ENCODE peak calls at places on chromosomes 3 and 15, in nine cellular contexts. S, Q, I, C, R, V, O, F and P are unnamed samples.

GRCh38 chr3:40845916-40846315 is 321.2 kb downstream of the ZNF621 start:
- DNase-seq in I (no peak), S (no peak), V (no peak), Q (no peak), O (no peak), C (no peak), R (no peak), F (no peak), P (no peak)

GRCh38 chr15:72161351-72162132 is 36.0 kb downstream of the GRAMD2A start:
- DNase-seq in Q (peak), I (no peak), V (no peak), R (no peak), F (no peak), O (peak), C (no peak), S (no peak), P (no peak)

GRCh38 chr3:21835266-21835665 is 84.3 kb upstream of the ZNF385D start:
- DNase-seq in C (peak), S (no peak), F (no peak), I (no peak), R (no peak), V (no peak), Q (no peak), O (no peak), P (peak)

GRCh38 chr3:176274161-176274560 is 923.1 kb downstream of the TBL1XR1 start:
- DNase-seq in C (no peak), V (no peak), R (no peak), I (no peak), O (no peak), Q (no peak), F (no peak), S (no peak), P (no peak)

GRCh38 chr3:46065294-46065705 is 38.0 kb upstream of the XCR1 start:
- DNase-seq in F (peak), S (no peak), O (no peak), Q (peak), V (peak), I (no peak), C (no peak), R (no peak), P (no peak)

GRCh38 chr15:95281470-95281869 is 1049.0 kb upstream of the NR2F2 start:
- DNase-seq in O (no peak), I (no peak), C (peak), Q (no peak), R (no peak), V (no peak), F (no peak), S (no peak), P (peak)

GRCh38 chr3:190983875-190984274 is 121.4 kb upstream of the GMNC start:
- DNase-seq in Q (no peak), C (no peak), I (no peak), O (no peak), R (no peak), S (no peak), F (no peak), V (no peak), P (no peak)

GRCh38 chr3:126349611-126350501 is 7.4 kb downstream of the KLF15 start:
- DNase-seq in R (peak), C (no peak), S (peak), Q (peak), F (no peak), O (no peak), I (no peak), V (no peak), P (no peak)

GRCh38 chr15:43498988-43499387 is 6.0 kb upstream of the TP53BP1 start:
- DNase-seq in I (no peak), F (no peak), C (no peak), R (no peak), Q (no peak), O (no peak), V (no peak), S (no peak), P (no peak)

GRCh38 chr3:186107148-186108105 is 1.5 kb downstream of the ETV5 start:
- DNase-seq in O (peak), C (peak), R (peak), Q (peak), I (peak), F (peak), V (no peak), S (peak), P (peak)

GRCh38 chr3:159762981-159763465 is 225.6 kb upstream of the IL12A start:
- DNase-seq in F (peak), Q (peak), V (no peak), R (peak), O (peak), I (peak), C (peak), S (peak), P (peak)

GRCh38 chr3:127849368-127849767 is 27.1 kb upstream of the MGLL start:
- DNase-seq in Q (no peak), V (no peak), S (no peak), F (no peak), I (no peak), C (no peak), R (no peak), O (no peak), P (no peak)

GRCh38 chr3:27378331-27378730 is 9.1 kb upstream of the NEK10 start:
- DNase-seq in S (no peak), I (no peak), C (no peak), Q (no peak), R (no peak), O (no peak), F (no peak), V (no peak), P (no peak)

GRCh38 chr15:78424673-78425072 is 13.3 kb upstream of the IREB2 start:
- DNase-seq in S (no peak), R (no peak), O (no peak), Q (no peak), V (no peak), F (no peak), C (no peak), I (no peak), P (no peak)

GRCh38 chr3:115822572-115822971 is 199.3 kb downstream of the GAP43 start:
- DNase-seq in O (no peak), Q (no peak), V (no peak), F (no peak), S (no peak), I (no peak), C (no peak), R (no peak), P (no peak)

GRCh38 chr3:107142786-107143185 is 234.5 kb upstream of the CCDC54 start:
- DNase-seq in O (peak), R (no peak), Q (no peak), F (no peak), C (no peak), V (no peak), I (no peak), S (no peak), P (no peak)

GRCh38 chr3:182891364-182891763 is 89.0 kb downstream of the DCUN1D1 start:
- DNase-seq in S (no peak), F (no peak), I (no peak), C (no peak), Q (no peak), R (no peak), V (no peak), O (no peak), P (no peak)

GRCh38 chr3:45644467-45645201 is 44.6 kb upstream of the SACM1L start:
- DNase-seq in I (peak), F (no peak), O (no peak), V (no peak), C (peak), Q (no peak), R (no peak), S (no peak), P (peak)

GRCh38 chr3:177569823-177570657 is 372.8 kb upstream of the TBL1XR1 start:
- DNase-seq in S (no peak), C (no peak), O (no peak), V (no peak), Q (no peak), I (no peak), R (no peak), F (no peak), P (no peak)

GRCh38 chr3:100076544-100077529 is 37.5 kb downstream of the FILIP1L start:
- DNase-seq in Q (no peak), S (no peak), I (no peak), R (no peak), O (no peak), V (no peak), F (no peak), C (peak), P (no peak)
- H3K4me3 ChIP-seq in Q (no peak), S (no peak), I (no peak), R (peak), O (no peak), V (no peak), F (no peak), C (no peak), P (no peak)

GRCh38 chr15:29740692-29741311 is 81.5 kb downstream of the TJP1 start:
- DNase-seq in R (no peak), V (no peak), S (no peak), F (no peak), Q (no peak), O (no peak), I (no peak), C (no peak), P (no peak)
- TF ChIP-seq CTCF in R (no peak), V (peak), S (no peak), F (peak), Q (no peak), O (peak), I (peak), C (no peak), P (no peak)

GRCh38 chr3:5021571-5022092 is 42.4 kb downstream of the BHLHE40 start:
- DNase-seq in S (no peak), C (no peak), Q (no peak), O (no peak), V (no peak), R (no peak), I (peak), F (no peak), P (peak)
- H3K4me3 ChIP-seq in S (no peak), C (no peak), Q (no peak), O (no peak), V (no peak), R (no peak), I (no peak), F (no peak), P (no peak)

DNA sequence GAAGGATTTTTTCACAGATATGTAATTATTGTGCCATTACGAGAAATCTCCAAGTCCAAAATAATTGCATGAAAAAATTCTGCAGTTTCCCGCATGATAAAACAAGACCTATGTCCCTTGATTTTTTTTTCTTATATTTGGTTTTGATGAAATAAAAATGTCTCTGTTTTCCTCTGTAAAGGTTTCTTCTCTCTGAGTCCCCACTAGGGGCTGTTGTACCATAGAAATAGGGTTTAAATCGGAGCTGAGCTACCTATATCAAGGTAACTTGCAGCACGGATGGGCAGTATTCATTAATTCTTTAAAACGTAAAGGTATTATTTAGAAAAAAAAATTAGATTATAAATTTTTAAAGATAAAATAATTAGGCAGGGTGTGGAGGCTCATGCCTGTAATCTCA is 66.6 kb upstream of the IGF1R start:
- DNase-seq in R (no peak), S (no peak), C (no peak), O (no peak), Q (no peak), F (no peak), I (no peak), V (no peak), P (no peak)
- TF ChIP-seq CTCF in R (peak), S (no peak), C (no peak), O (peak), Q (no peak), F (peak), I (peak), V (no peak), P (no peak)